ENCODE peak calls at places on chromosome 19, in seven cellular contexts. K is ACHN; P is ascending aorta; F is stimulated activated CD8-positive, alpha-beta memory T cell treated with anti-CD3 and anti-CD28 coated beads, Interleukin-4, amount 100 ng/mL, for 4 hours; W is DMS53; E is head of caudate nucleus; S is GM06990. H is an unnamed sample.
A peak's percentile ranks its signal among the peaks of the same experiment; 100 is the strongest.

GRCh38 chr19:12749938-12750521 is 1.6 kb upstream of the BEST2 start:
- DNase-seq in K (no peak), P (no peak), F (no peak), W (peak; percentile 38), E (no peak), S (no peak), H (peak; percentile 50)

GRCh38 chr19:13092206-13092605 is 10.5 kb downstream of the LYL1 start:
- DNase-seq in K (no peak), P (peak; percentile 62), F (no peak), W (no peak), E (no peak), S (no peak), H (no peak)

GRCh38 chr19:10809693-10810285 is 26.2 kb downstream of the TMED1 start:
- DNase-seq in K (no peak), P (no peak), F (no peak), W (no peak), E (no peak), S (no peak), H (no peak)

GRCh38 chr19:50896591-50897190 is 14.5 kb downstream of the KLK4 start:
- DNase-seq in K (peak; percentile 75), P (no peak), F (no peak), W (peak; percentile 97), E (no peak), S (peak; percentile 82), H (no peak)

GRCh38 chr19:5960005-5961001 is 17.6 kb downstream of the RANBP3 start:
- DNase-seq in K (no peak), P (no peak), F (no peak), W (peak; percentile 43), E (peak; percentile 34), S (no peak), H (peak; percentile 80)

GRCh38 chr19:17562097-17562496 is 6.6 kb downstream of the COLGALT1 start:
- DNase-seq in K (no peak), P (no peak), F (no peak), W (no peak), E (no peak), S (no peak), H (no peak)

GRCh38 chr19:21566073-21566472 is 60.7 kb downstream of the ZNF429 start:
- DNase-seq in K (no peak), P (no peak), F (no peak), W (no peak), E (no peak), S (no peak), H (no peak)

GRCh38 chr19:19627716-19628498 is at the start of gene LPAR2:
- DNase-seq in K (peak; percentile 32), P (no peak), F (peak; percentile 67), W (peak; percentile 89), E (no peak), S (peak; percentile 80), H (peak; percentile 82)

GRCh38 chr19:8155318-8155717 is 5.9 kb upstream of the FBN3 start:
- DNase-seq in K (no peak), P (no peak), F (no peak), W (no peak), E (no peak), S (no peak), H (no peak)

GRCh38 chr19:21839966-21840365 is 4.0 kb upstream of the ZNF43 start:
- DNase-seq in K (no peak), P (no peak), F (no peak), W (no peak), E (no peak), S (no peak), H (no peak)